ENCODE peak calls at places on chromosome 14, in eight cellular contexts. One of them, this sample, is unnamed.

GRCh38 chr14:68978550-68978911 is 571 bp downstream of the ACTN1 start:
- DNase-seq in germinal center: peak
- DNase-seq in substantia nigra: no peak
- DNase-seq in H7: peak
- DNase-seq in A549: no peak
- DNase-seq in NB4: peak
- DNase-seq in activated CD4-positive, alpha-beta memory T cell treated with anti-CD3 and anti-CD28 coated beads, Interleukin-2, amount 10 ng/mL, durations not matched to agents 7 days and 5 days: peak
- DNase-seq in fibroblast of the conjunctiva: no peak
- DNase-seq in this sample: no peak

GRCh38 chr14:64196668-64197411 is 97.3 kb downstream of the ESR2 start:
- DNase-seq in A549: no peak
- DNase-seq in activated CD4-positive, alpha-beta memory T cell treated with anti-CD3 and anti-CD28 coated beads, Interleukin-2, amount 10 ng/mL, durations not matched to agents 7 days and 5 days: no peak
- DNase-seq in H7: peak
- DNase-seq in germinal center: no peak
- DNase-seq in fibroblast of the conjunctiva: no peak
- DNase-seq in substantia nigra: peak
- DNase-seq in NB4: no peak
- DNase-seq in this sample: no peak

GRCh38 chr14:96245710-96246534 is 10.1 kb upstream of the BDKRB1 start:
- DNase-seq in NB4: no peak
- DNase-seq in A549: no peak
- DNase-seq in fibroblast of the conjunctiva: no peak
- DNase-seq in activated CD4-positive, alpha-beta memory T cell treated with anti-CD3 and anti-CD28 coated beads, Interleukin-2, amount 10 ng/mL, durations not matched to agents 7 days and 5 days: no peak
- DNase-seq in germinal center: no peak
- DNase-seq in substantia nigra: no peak
- DNase-seq in H7: no peak
- DNase-seq in this sample: no peak

GRCh38 chr14:25049127-25049558 is 804 bp downstream of the STXBP6 start:
- DNase-seq in germinal center: peak
- DNase-seq in activated CD4-positive, alpha-beta memory T cell treated with anti-CD3 and anti-CD28 coated beads, Interleukin-2, amount 10 ng/mL, durations not matched to agents 7 days and 5 days: no peak
- DNase-seq in fibroblast of the conjunctiva: no peak
- DNase-seq in H7: no peak
- DNase-seq in NB4: no peak
- DNase-seq in substantia nigra: no peak
- DNase-seq in A549: no peak
- DNase-seq in this sample: no peak

GRCh38 chr14:33237102-33237501 is 298.4 kb downstream of the NPAS3 start:
- DNase-seq in substantia nigra: no peak
- DNase-seq in fibroblast of the conjunctiva: no peak
- DNase-seq in A549: no peak
- DNase-seq in NB4: no peak
- DNase-seq in germinal center: no peak
- DNase-seq in activated CD4-positive, alpha-beta memory T cell treated with anti-CD3 and anti-CD28 coated beads, Interleukin-2, amount 10 ng/mL, durations not matched to agents 7 days and 5 days: no peak
- DNase-seq in H7: no peak
- DNase-seq in this sample: no peak

GRCh38 chr14:100143523-100143922 is 15.9 kb downstream of the DEGS2 start:
- DNase-seq in activated CD4-positive, alpha-beta memory T cell treated with anti-CD3 and anti-CD28 coated beads, Interleukin-2, amount 10 ng/mL, durations not matched to agents 7 days and 5 days: no peak
- DNase-seq in A549: no peak
- DNase-seq in H7: peak
- DNase-seq in NB4: no peak
- DNase-seq in substantia nigra: no peak
- DNase-seq in fibroblast of the conjunctiva: no peak
- DNase-seq in germinal center: no peak
- DNase-seq in this sample: no peak

GRCh38 chr14:68823434-68824206 is 30.8 kb upstream of the ZFP36L1 start:
- DNase-seq in A549: no peak
- DNase-seq in germinal center: no peak
- DNase-seq in fibroblast of the conjunctiva: no peak
- DNase-seq in H7: peak
- DNase-seq in NB4: no peak
- DNase-seq in substantia nigra: no peak
- DNase-seq in activated CD4-positive, alpha-beta memory T cell treated with anti-CD3 and anti-CD28 coated beads, Interleukin-2, amount 10 ng/mL, durations not matched to agents 7 days and 5 days: no peak
- DNase-seq in this sample: no peak

GRCh38 chr14:65352964-65353530 is 59.5 kb upstream of the FUT8 start:
- DNase-seq in NB4: peak
- DNase-seq in germinal center: peak
- DNase-seq in fibroblast of the conjunctiva: no peak
- DNase-seq in A549: peak
- DNase-seq in H7: no peak
- DNase-seq in substantia nigra: no peak
- DNase-seq in activated CD4-positive, alpha-beta memory T cell treated with anti-CD3 and anti-CD28 coated beads, Interleukin-2, amount 10 ng/mL, durations not matched to agents 7 days and 5 days: peak
- DNase-seq in this sample: no peak

GRCh38 chr14:44404021-44404420 is 103.1 kb downstream of the FSCB start:
- DNase-seq in activated CD4-positive, alpha-beta memory T cell treated with anti-CD3 and anti-CD28 coated beads, Interleukin-2, amount 10 ng/mL, durations not matched to agents 7 days and 5 days: no peak
- DNase-seq in A549: no peak
- DNase-seq in H7: no peak
- DNase-seq in substantia nigra: no peak
- DNase-seq in germinal center: no peak
- DNase-seq in fibroblast of the conjunctiva: no peak
- DNase-seq in NB4: no peak
- DNase-seq in this sample: no peak

GRCh38 chr14:81402123-81402495 is 2.0 kb upstream of the STON2 start:
- DNase-seq in fibroblast of the conjunctiva: no peak
- DNase-seq in NB4: peak
- DNase-seq in activated CD4-positive, alpha-beta memory T cell treated with anti-CD3 and anti-CD28 coated beads, Interleukin-2, amount 10 ng/mL, durations not matched to agents 7 days and 5 days: no peak
- DNase-seq in germinal center: no peak
- DNase-seq in A549: no peak
- DNase-seq in substantia nigra: no peak
- DNase-seq in H7: no peak
- DNase-seq in this sample: no peak

This sample was measured in SK-N-MC.